ENCODE peak calls at places on chromosomes 12 and 14, in four cellular contexts. F is Caki2; W is activated CD8-positive, alpha-beta T cell treated with anti-CD3 and anti-CD28 coated beads, Interleukin-2, amount 10 ng/mL, durations not matched to agents 7 days and 5 days; B is Ammon's horn. S is an unnamed sample.

GRCh38 chr12:16359512-16360491 is 12.4 kb downstream of the MGST1 start:
- DNase-seq in F (no peak), W (peak), B (no peak), S (no peak)

GRCh38 chr14:69351385-69351784 is 46.7 kb downstream of the ERH start:
- DNase-seq in F (no peak), W (no peak), B (no peak), S (no peak)

GRCh38 chr12:96255077-96255476 is 60.9 kb downstream of the ELK3 start:
- DNase-seq in F (no peak), W (no peak), B (peak), S (no peak)

GRCh38 chr14:63726499-63726898 is 1.4 kb downstream of the SGPP1 start:
- DNase-seq in F (no peak), W (no peak), B (no peak), S (no peak)

GRCh38 chr12:58346032-58346632 is 404.8 kb downstream of the ATP23 start:
- DNase-seq in F (peak), W (no peak), B (peak), S (peak)

GRCh38 chr14:72961579-72962335 is 35.5 kb downstream of the DCAF4 start:
- DNase-seq in F (peak), W (no peak), B (no peak), S (no peak)

GRCh38 chr12:93177208-93178153 is 200.2 kb upstream of the NUDT4 start:
- DNase-seq in F (no peak), W (no peak), B (no peak), S (no peak)

GRCh38 chr12:110281549-110282342 is 699 bp downstream of the ATP2A2 start:
- DNase-seq in F (peak), W (peak), B (peak), S (peak)

GRCh38 chr12:104414581-104415305 is 42.0 kb upstream of the CHST11 start:
- DNase-seq in F (no peak), W (no peak), B (no peak), S (no peak)

GRCh38 chr14:52692248-52692962 is 3.0 kb downstream of the ERO1A start:
- DNase-seq in F (no peak), W (peak), B (no peak), S (no peak)

GRCh38 chr12:22656835-22657234 is 31.9 kb downstream of the ETNK1 start:
- DNase-seq in F (no peak), W (no peak), B (no peak), S (no peak)

GRCh38 chr12:2360630-2361170 is 307.9 kb downstream of the CACNA1C start:
- DNase-seq in F (no peak), W (no peak), B (no peak), S (no peak)

GRCh38 chr12:27766587-27766986 is 13.4 kb upstream of the KLHL42 start:
- DNase-seq in F (no peak), W (no peak), B (no peak), S (no peak)

GRCh38 chr14:39395555-39396254 is 36.5 kb downstream of the FBXO33 start:
- DNase-seq in F (no peak), W (no peak), B (no peak), S (no peak)

GRCh38 chr14:97180304-97181200 is 383.4 kb downstream of the VRK1 start:
- DNase-seq in F (peak), W (no peak), B (peak), S (no peak)

GRCh38 chr14:58863576-58864345 is 226.0 kb downstream of the DACT1 start:
- DNase-seq in F (no peak), W (no peak), B (no peak), S (no peak)

GRCh38 chr14:102063092-102063807 is 23.6 kb downstream of the HSP90AA1 start:
- DNase-seq in F (peak), W (peak), B (peak), S (peak)

GRCh38 chr12:20561886-20562285 is 133.2 kb upstream of the SLCO1C1 start:
- DNase-seq in F (no peak), W (no peak), B (no peak), S (no peak)

GRCh38 chr14:100580316-100581227 is 6.6 kb downstream of the BEGAIN start:
- DNase-seq in F (no peak), W (no peak), B (no peak), S (no peak)

GRCh38 chr14:35384386-35385041 is 20.0 kb downstream of the NFKBIA start:
- DNase-seq in F (peak), W (no peak), B (no peak), S (no peak)

GRCh38 chr14:38357557-38357956 is 101.7 kb upstream of the CLEC14A start:
- DNase-seq in F (no peak), W (no peak), B (no peak), S (no peak)

GRCh38 chr12:4369548-4369947 is 10.0 kb downstream of the FGF23 start:
- DNase-seq in F (no peak), W (no peak), B (no peak), S (no peak)

GRCh38 chr12:1517007-1517406 is 77.4 kb downstream of the FBXL14 start:
- DNase-seq in F (no peak), W (no peak), B (no peak), S (no peak)

GRCh38 chr14:22491683-22492483 is 97.1 kb downstream of the DAD1 start:
- DNase-seq in F (no peak), W (no peak), B (no peak), S (peak)

GRCh38 chr12:51943346-51943745 is 8.2 kb upstream of the ACVR1B start:
- DNase-seq in F (no peak), W (no peak), B (no peak), S (no peak)

GRCh38 chr12:125775507-125775906 is 710.3 kb downstream of the AACS start:
- DNase-seq in F (no peak), W (no peak), B (no peak), S (no peak)

GRCh38 chr14:38121280-38121679 is 86.4 kb upstream of the SSTR1 start:
- DNase-seq in F (no peak), W (no peak), B (no peak), S (no peak)

GRCh38 chr12:52280319-52280795 is 5.9 kb downstream of the KRT86 start:
- DNase-seq in F (peak), W (no peak), B (no peak), S (no peak)

GRCh38 chr12:46269429-46270241 is 792 bp upstream of the SLC38A1 start:
- DNase-seq in F (peak), W (peak), B (peak), S (peak)

GRCh38 chr14:90400904-90401561 is 4.2 kb downstream of the CALM1 start:
- DNase-seq in F (no peak), W (no peak), B (no peak), S (no peak)